ENCODE peak calls at places on chromosome 6, in six cellular contexts. One of them, this sample, is unnamed.

GRCh38 chr6:81171991-81172740 is 580.3 kb downstream of the TENT5A start:
- DNase-seq in mucosa of descending colon: no peak
- DNase-seq in SK-N-SH: no peak
- DNase-seq in left lung: no peak
- DNase-seq in adrenal gland: peak; percentile 59
- DNase-seq in uterus: peak; percentile 26
- DNase-seq in this sample: peak; percentile 3

GRCh38 chr6:373031-373430 is 18.5 kb upstream of the IRF4 start:
- DNase-seq in adrenal gland: no peak
- DNase-seq in SK-N-SH: no peak
- DNase-seq in left lung: peak; percentile 79
- DNase-seq in mucosa of descending colon: no peak
- DNase-seq in uterus: no peak
- DNase-seq in this sample: no peak

GRCh38 chr6:105184921-105185320 is 5.1 kb upstream of the POPDC3 start:
- DNase-seq in adrenal gland: no peak
- DNase-seq in mucosa of descending colon: no peak
- DNase-seq in left lung: no peak
- DNase-seq in uterus: no peak
- DNase-seq in SK-N-SH: no peak
- DNase-seq in this sample: no peak

GRCh38 chr6:63816979-63817436 is 181.4 kb downstream of the PHF3 start:
- DNase-seq in mucosa of descending colon: no peak
- DNase-seq in left lung: no peak
- DNase-seq in adrenal gland: no peak
- DNase-seq in uterus: no peak
- DNase-seq in SK-N-SH: peak; percentile 68
- DNase-seq in this sample: peak; percentile 69

GRCh38 chr6:116392158-116393032 is 21.6 kb downstream of the DSE start:
- DNase-seq in adrenal gland: no peak
- DNase-seq in SK-N-SH: no peak
- DNase-seq in left lung: no peak
- DNase-seq in uterus: no peak
- DNase-seq in mucosa of descending colon: no peak
- DNase-seq in this sample: no peak

GRCh38 chr6:60687085-60687484 is 1598.9 kb downstream of the KHDRBS2 start:
- DNase-seq in SK-N-SH: no peak
- DNase-seq in adrenal gland: no peak
- DNase-seq in mucosa of descending colon: no peak
- DNase-seq in left lung: no peak
- DNase-seq in uterus: no peak
- DNase-seq in this sample: no peak

GRCh38 chr6:112906737-112907136 is 559.6 kb downstream of the RFPL4B start:
- DNase-seq in mucosa of descending colon: no peak
- DNase-seq in adrenal gland: no peak
- DNase-seq in left lung: no peak
- DNase-seq in SK-N-SH: peak; percentile 7
- DNase-seq in uterus: no peak
- DNase-seq in this sample: no peak

GRCh38 chr6:107079429-107079828 is 35.9 kb downstream of the BEND3 start:
- DNase-seq in mucosa of descending colon: no peak
- DNase-seq in SK-N-SH: no peak
- DNase-seq in left lung: no peak
- DNase-seq in uterus: no peak
- DNase-seq in adrenal gland: no peak
- DNase-seq in this sample: peak; percentile 40

GRCh38 chr6:39953076-39953623 is 18.9 kb upstream of the MOCS1 start:
- DNase-seq in left lung: no peak
- DNase-seq in SK-N-SH: no peak
- DNase-seq in uterus: no peak
- DNase-seq in adrenal gland: no peak
- DNase-seq in mucosa of descending colon: no peak
- DNase-seq in this sample: no peak

GRCh38 chr6:136772685-136773472 is 19.4 kb downstream of the MAP3K5 start:
- DNase-seq in SK-N-SH: no peak
- DNase-seq in left lung: no peak
- DNase-seq in uterus: peak; percentile 34
- DNase-seq in mucosa of descending colon: no peak
- DNase-seq in adrenal gland: no peak
- DNase-seq in this sample: no peak

GRCh38 chr6:111481836-111482235 is 1.2 kb downstream of the REV3L start:
- DNase-seq in adrenal gland: no peak
- DNase-seq in left lung: no peak
- DNase-seq in SK-N-SH: no peak
- DNase-seq in mucosa of descending colon: no peak
- DNase-seq in uterus: no peak
- DNase-seq in this sample: no peak

GRCh38 chr6:40899684-40900155 is 139.3 kb downstream of the UNC5CL start:
- DNase-seq in adrenal gland: no peak
- DNase-seq in mucosa of descending colon: no peak
- DNase-seq in SK-N-SH: no peak
- DNase-seq in uterus: no peak
- DNase-seq in left lung: no peak
- DNase-seq in this sample: no peak

GRCh38 chr6:136550045-136550329 is 235 bp downstream of the MAP7 start:
- DNase-seq in mucosa of descending colon: no peak
- DNase-seq in SK-N-SH: peak; percentile 89
- DNase-seq in adrenal gland: no peak
- DNase-seq in left lung: no peak
- DNase-seq in uterus: no peak
- DNase-seq in this sample: peak; percentile 44

GRCh38 chr6:140050232-140050995 is 676.0 kb upstream of the CITED2 start:
- DNase-seq in mucosa of descending colon: no peak
- DNase-seq in uterus: no peak
- DNase-seq in SK-N-SH: peak; percentile 15
- DNase-seq in adrenal gland: peak; percentile 85
- DNase-seq in left lung: no peak
- DNase-seq in this sample: peak; percentile 72

GRCh38 chr6:1024587-1024986 is 287.3 kb upstream of the FOXQ1 start:
- DNase-seq in uterus: no peak
- DNase-seq in mucosa of descending colon: no peak
- DNase-seq in adrenal gland: peak; percentile 52
- DNase-seq in left lung: no peak
- DNase-seq in SK-N-SH: no peak
- DNase-seq in this sample: no peak

GRCh38 chr6:160160450-160160849 is 38.8 kb downstream of the SLC22A1 start:
- DNase-seq in uterus: no peak
- DNase-seq in left lung: no peak
- DNase-seq in SK-N-SH: no peak
- DNase-seq in adrenal gland: no peak
- DNase-seq in mucosa of descending colon: peak; percentile 61
- DNase-seq in this sample: peak; percentile 24

GRCh38 chr6:44960898-44961297 is 367.2 kb upstream of the RUNX2 start:
- DNase-seq in left lung: no peak
- DNase-seq in uterus: no peak
- DNase-seq in adrenal gland: no peak
- DNase-seq in mucosa of descending colon: no peak
- DNase-seq in SK-N-SH: no peak
- DNase-seq in this sample: no peak

DNA sequence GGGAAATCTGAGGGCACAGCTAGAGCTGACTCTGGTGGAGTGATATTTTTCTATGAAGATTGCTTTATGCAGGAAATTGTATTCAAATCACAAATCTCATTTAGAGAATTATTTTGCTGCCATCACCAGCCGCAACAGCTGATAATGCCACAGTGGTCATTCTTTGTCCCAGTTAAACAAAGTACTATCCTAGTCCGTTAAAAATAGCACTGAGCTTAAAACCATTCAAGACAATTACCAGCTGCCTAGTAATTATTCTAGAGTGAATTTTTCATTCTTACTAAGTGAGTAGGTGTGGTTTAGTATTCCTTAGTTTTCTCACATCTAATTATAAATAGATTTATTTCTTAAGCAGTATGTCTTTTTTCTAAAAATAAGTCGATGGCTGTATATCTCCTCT is 190.5 kb downstream of the SLC35F1 start:
- DNase-seq in mucosa of descending colon: no peak
- DNase-seq in SK-N-SH: no peak
- DNase-seq in uterus: no peak
- DNase-seq in adrenal gland: no peak
- DNase-seq in left lung: no peak
- DNase-seq in this sample: no peak
- H3K4me1 ChIP-seq in mucosa of descending colon: no peaks in the 10 kb centered on the region
- H3K4me1 ChIP-seq in SK-N-SH: no peaks in the 10 kb centered on the region
- H3K4me1 ChIP-seq in uterus: no peaks in the 10 kb centered on the region
- H3K4me1 ChIP-seq in adrenal gland: no peaks in the 10 kb centered on the region
- H3K4me1 ChIP-seq in left lung: no peaks in the 10 kb centered on the region
- H3K4me1 ChIP-seq in this sample: no peaks in the 10 kb centered on the region

DNA sequence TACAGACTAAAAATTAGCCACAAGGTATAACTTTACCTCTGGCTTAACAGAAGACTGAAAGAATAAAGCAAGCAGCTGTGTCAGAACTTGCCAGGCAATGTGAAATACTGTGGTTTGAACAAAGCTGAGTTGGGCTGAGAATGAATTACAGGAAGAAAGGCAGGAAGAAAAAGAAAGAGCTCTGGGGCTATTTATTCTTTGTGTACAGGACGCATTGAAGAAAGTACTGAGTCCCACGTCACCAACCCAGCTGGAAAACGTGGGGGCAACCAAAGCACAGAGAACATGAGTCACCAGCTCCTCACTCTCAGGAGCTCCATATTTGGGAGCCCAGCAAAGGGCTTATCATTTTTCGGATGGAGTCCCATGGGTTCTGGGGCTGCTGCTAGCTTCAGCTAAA is 121.6 kb upstream of the NEDD9 start:
- DNase-seq in adrenal gland: peak; percentile 79
- DNase-seq in mucosa of descending colon: no peak
- DNase-seq in uterus: peak; percentile 85
- DNase-seq in SK-N-SH: no peak
- DNase-seq in left lung: no peak
- DNase-seq in this sample: no peak
- H3K4me1 ChIP-seq in adrenal gland: no peaks in the 10 kb centered on the region
- H3K4me1 ChIP-seq in mucosa of descending colon: peaks cover 9% of the 10 kb centered on the region
- H3K4me1 ChIP-seq in uterus: no peaks in the 10 kb centered on the region
- H3K4me1 ChIP-seq in SK-N-SH: no peaks in the 10 kb centered on the region
- H3K4me1 ChIP-seq in left lung: no peaks in the 10 kb centered on the region
- H3K4me1 ChIP-seq in this sample: no peaks in the 10 kb centered on the region

GRCh38 chr6:90385914-90386313 is 89.3 kb upstream of the BACH2 start:
- DNase-seq in mucosa of descending colon: no peak
- DNase-seq in left lung: no peak
- DNase-seq in adrenal gland: no peak
- DNase-seq in SK-N-SH: no peak
- DNase-seq in uterus: no peak
- DNase-seq in this sample: no peak
- H3K4me1 ChIP-seq in mucosa of descending colon: no peaks in the 10 kb centered on the region
- H3K4me1 ChIP-seq in left lung: no peaks in the 10 kb centered on the region
- H3K4me1 ChIP-seq in adrenal gland: no peaks in the 10 kb centered on the region
- H3K4me1 ChIP-seq in SK-N-SH: no peaks in the 10 kb centered on the region
- H3K4me1 ChIP-seq in uterus: no peaks in the 10 kb centered on the region
- H3K4me1 ChIP-seq in this sample: no peaks in the 10 kb centered on the region

GRCh38 chr6:125804264-125804663 is 13.5 kb downstream of the NCOA7 start:
- DNase-seq in adrenal gland: no peak
- DNase-seq in left lung: no peak
- DNase-seq in mucosa of descending colon: no peak
- DNase-seq in uterus: no peak
- DNase-seq in SK-N-SH: no peak
- DNase-seq in this sample: no peak

GRCh38 chr6:125798734-125799510 is 8.2 kb downstream of the NCOA7 start:
- DNase-seq in mucosa of descending colon: no peak
- DNase-seq in left lung: no peak
- DNase-seq in uterus: no peak
- DNase-seq in SK-N-SH: no peak
- DNase-seq in adrenal gland: no peak
- DNase-seq in this sample: no peak

GRCh38 chr6:125802383-125802782 is 11.6 kb downstream of the NCOA7 start:
- DNase-seq in left lung: no peak
- DNase-seq in uterus: no peak
- DNase-seq in SK-N-SH: no peak
- DNase-seq in adrenal gland: no peak
- DNase-seq in mucosa of descending colon: no peak
- DNase-seq in this sample: no peak

GRCh38 chr6:125806813-125807212 is 16.1 kb downstream of the NCOA7 start:
- DNase-seq in SK-N-SH: no peak
- DNase-seq in uterus: no peak
- DNase-seq in mucosa of descending colon: no peak
- DNase-seq in adrenal gland: no peak
- DNase-seq in left lung: no peak
- DNase-seq in this sample: no peak

GRCh38 chr6:125802943-125803377 is 12.2 kb downstream of the NCOA7 start:
- DNase-seq in adrenal gland: no peak
- DNase-seq in uterus: no peak
- DNase-seq in SK-N-SH: no peak
- DNase-seq in left lung: no peak
- DNase-seq in mucosa of descending colon: no peak
- DNase-seq in this sample: no peak
- H3K4me1 ChIP-seq in adrenal gland: peaks cover 26% of the 10 kb centered on the region
- H3K4me1 ChIP-seq in uterus: no peaks in the 10 kb centered on the region
- H3K4me1 ChIP-seq in SK-N-SH: peaks cover 12% of the 10 kb centered on the region
- H3K4me1 ChIP-seq in left lung: peaks cover 10% of the 10 kb centered on the region
- H3K4me1 ChIP-seq in mucosa of descending colon: no peaks in the 10 kb centered on the region
- H3K4me1 ChIP-seq in this sample: peaks cover 46% of the 10 kb centered on the region

This sample was measured in BE2C.